ENCODE peak calls at places on chromosomes 12 and 14, in ten cellular contexts. N, H, S, X, I, O, B, C, K and W are unnamed samples.
A peak's percentile ranks its signal among the peaks of the same experiment; 100 is the strongest.

GRCh38 chr14:62645649-62646048 is 399.6 kb downstream of the KCNH5 start:
- DNase-seq in K (no peak), N (no peak), I (no peak), S (no peak), C (no peak), B (no peak), O (no peak), H (no peak), X (no peak), W (no peak)

GRCh38 chr14:71372411-71372838 is 465.2 kb downstream of the PCNX1 start:
- DNase-seq in I (no peak), N (no peak), K (peak; percentile 91), H (no peak), X (peak; percentile 87), O (no peak), B (no peak), S (no peak), C (no peak), W (peak; percentile 86)

GRCh38 chr12:115710104-115710564 is 567.4 kb downstream of the MED13L start:
- DNase-seq in O (no peak), K (no peak), H (no peak), N (no peak), B (no peak), C (no peak), I (no peak), S (no peak), X (peak; percentile 65), W (peak; percentile 82)

GRCh38 chr12:68236421-68237059 is 10.9 kb upstream of the IL26 start:
- DNase-seq in K (peak; percentile 54), C (no peak), I (peak; percentile 16), N (no peak), H (peak; percentile 36), B (peak; percentile 42), X (no peak), O (no peak), S (no peak), W (no peak)

GRCh38 chr12:31868980-31869379 is 90.2 kb upstream of the RESF1 start:
- DNase-seq in I (no peak), B (no peak), C (peak; percentile 63), K (peak; percentile 22), S (no peak), X (no peak), N (no peak), O (no peak), H (peak; percentile 23), W (no peak)

GRCh38 chr14:55781046-55781445 is 201.0 kb downstream of the KTN1 start:
- DNase-seq in I (no peak), X (no peak), C (no peak), B (no peak), H (no peak), O (no peak), N (no peak), K (no peak), S (no peak), W (no peak)

GRCh38 chr14:96979611-96980074 is 182.5 kb downstream of the VRK1 start:
- DNase-seq in X (no peak), H (no peak), C (no peak), K (no peak), O (no peak), N (no peak), I (no peak), B (no peak), S (no peak), W (no peak)

GRCh38 chr14:68950111-68950510 is 29.0 kb downstream of the ACTN1 start:
- DNase-seq in S (no peak), N (no peak), C (no peak), O (no peak), I (no peak), H (no peak), X (no peak), B (no peak), K (no peak), W (peak; percentile 87)

GRCh38 chr12:127389923-127390322 is 877.0 kb upstream of the TMEM132C start:
- DNase-seq in O (no peak), X (no peak), H (no peak), K (peak; percentile 70), C (no peak), B (no peak), I (no peak), S (no peak), N (no peak), W (no peak)

GRCh38 chr14:92511472-92512247 is 1.9 kb upstream of the RIN3 start:
- DNase-seq in B (no peak), S (no peak), C (no peak), X (peak; percentile 98), K (no peak), H (no peak), O (no peak), N (no peak), I (no peak), W (peak; percentile 52)